ENCODE peak calls at places on chromosomes 2 and 18, in ten cellular contexts. T is NB4, C is heart left ventricle, G is endothelial cell of umbilical vein, Y is stomach, E is body of pancreas, D is H54, V is IMR-90, S is prostate gland, B is uterus. L is an unnamed sample.

GRCh38 chr2:7011376-7012083 is 94.3 kb downstream of the RNF144A start:
- DNase-seq in G (no peak), S (no peak), D (no peak), B (no peak), Y (no peak), T (no peak), V (no peak), E (no peak), C (no peak), L (no peak)

GRCh38 chr2:200966770-200967169 is 3.3 kb upstream of the ORC2 start:
- DNase-seq in B (no peak), G (peak; percentile 59), V (peak; percentile 83), D (peak; percentile 41), E (no peak), Y (no peak), S (no peak), T (peak; percentile 90), C (no peak), L (no peak)

GRCh38 chr2:118056165-118056534 is 32.1 kb upstream of the INSIG2 start:
- DNase-seq in C (no peak), V (no peak), D (no peak), E (no peak), Y (no peak), B (no peak), T (peak; percentile 63), S (peak; percentile 10), G (no peak), L (no peak)

GRCh38 chr2:56741601-56742102 is 557.9 kb downstream of the CCDC85A start:
- DNase-seq in S (no peak), D (peak; percentile 29), B (peak; percentile 46), C (peak; percentile 50), E (no peak), G (peak; percentile 67), T (peak; percentile 2), V (peak; percentile 71), Y (no peak), L (no peak)

GRCh38 chr2:240514631-240515030 is 43.2 kb downstream of the ANKMY1 start:
- DNase-seq in S (no peak), Y (peak; percentile 21), B (no peak), C (no peak), G (no peak), E (peak; percentile 14), V (no peak), T (no peak), D (no peak), L (peak; percentile 80)

GRCh38 chr18:56696966-56697365 is 45.8 kb downstream of the WDR7 start:
- DNase-seq in B (no peak), V (peak; percentile 67), G (no peak), D (no peak), C (no peak), E (no peak), Y (no peak), S (no peak), T (no peak), L (no peak)

GRCh38 chr18:77478619-77479018 is 229.0 kb downstream of the GALR1 start:
- DNase-seq in C (peak; percentile 63), V (no peak), E (peak; percentile 22), S (no peak), T (peak; percentile 76), G (no peak), D (no peak), B (peak; percentile 53), Y (no peak), L (no peak)

GRCh38 chr18:67410671-67411070 is 105.8 kb downstream of the DSEL start:
- DNase-seq in G (no peak), V (peak; percentile 49), B (no peak), E (no peak), D (no peak), Y (no peak), T (no peak), S (no peak), C (no peak), L (no peak)

DNA sequence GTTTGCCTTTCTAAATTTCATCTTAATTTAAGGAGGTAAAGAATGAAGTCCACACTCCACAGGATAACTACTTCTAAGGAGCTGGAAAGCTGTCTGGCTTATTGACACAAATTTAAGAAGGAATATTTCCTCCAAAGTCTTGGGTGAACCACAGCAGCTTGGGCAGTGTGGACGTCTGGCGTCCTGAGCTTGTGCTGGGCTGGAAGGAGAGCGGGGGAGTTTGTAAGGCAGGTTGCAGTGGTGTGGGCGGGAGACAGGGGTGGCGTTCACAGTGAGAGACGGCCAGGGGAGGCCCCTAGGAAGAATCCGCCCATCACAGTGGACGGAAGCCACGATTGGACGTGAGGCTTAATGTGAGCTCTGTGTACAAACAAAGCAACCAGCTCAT is 25.7 kb downstream of the ADI1 start:
- DNase-seq in V (peak; percentile 75), T (peak; percentile 91), C (no peak), S (no peak), Y (no peak), B (peak; percentile 86), D (no peak), G (peak; percentile 51), E (no peak), L (no peak)
- TF ChIP-seq POLR2A in V (peak; percentile 56), T (peak; percentile 78), C (no peak), S (no peak), Y (no peak), B (peak; percentile 56), D (no peak), G (no peak), E (no peak), L (no peak)

DNA sequence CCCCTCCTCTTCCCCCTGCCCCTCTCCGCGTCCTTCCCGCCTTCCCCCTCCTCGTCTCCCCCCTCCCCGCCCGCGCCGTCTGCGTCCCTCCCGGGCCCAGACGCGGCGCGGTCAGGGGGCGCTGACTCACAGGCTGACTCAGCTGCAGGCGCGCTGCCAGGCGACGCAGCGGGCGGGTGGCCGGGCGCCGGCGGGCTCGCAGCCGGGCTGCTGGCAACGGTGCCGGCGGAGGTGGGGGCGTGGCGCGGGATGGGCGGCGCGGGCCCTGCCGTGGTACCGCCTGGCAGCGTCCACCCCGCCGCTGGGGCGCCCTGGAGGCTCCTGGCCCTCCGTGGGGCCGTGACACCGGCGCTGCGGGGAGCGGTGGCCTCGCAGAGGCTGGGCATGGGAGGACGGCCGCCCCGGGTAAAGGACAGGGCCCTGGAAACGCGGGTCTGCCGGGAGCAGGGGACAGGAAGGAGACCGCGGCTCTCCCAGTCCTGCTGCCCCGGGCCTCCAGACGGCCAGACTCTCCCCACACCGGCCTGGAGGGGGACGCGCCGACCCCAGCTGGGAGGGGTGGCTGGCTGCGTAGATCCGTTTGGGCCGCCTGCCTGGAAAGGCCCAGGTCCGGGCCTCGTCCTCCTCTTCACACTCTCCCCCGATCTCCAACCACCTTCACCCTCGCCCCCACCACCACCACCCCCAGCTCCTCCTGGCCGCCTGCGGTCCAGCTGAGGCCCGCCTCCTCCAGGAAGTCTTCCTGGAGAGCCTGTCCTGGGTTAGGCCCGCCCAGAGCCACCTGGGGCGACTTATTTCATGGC is 10.0 kb upstream of the PROC start:
- DNase-seq in B (peak; percentile 90), Y (peak; percentile 95), C (peak; percentile 94), V (peak; percentile 85), E (peak; percentile 94), G (peak; percentile 92), S (peak; percentile 85), D (peak; percentile 89), T (peak; percentile 96), L (peak; percentile 90)
- TF ChIP-seq POLR2A in B (peak; percentile 74), Y (no peak), C (no peak), V (peak; percentile 61), E (peak; percentile 68), G (no peak), S (peak; percentile 60), D (peak; percentile 66), T (peak; percentile 27), L (no peak)

DNA sequence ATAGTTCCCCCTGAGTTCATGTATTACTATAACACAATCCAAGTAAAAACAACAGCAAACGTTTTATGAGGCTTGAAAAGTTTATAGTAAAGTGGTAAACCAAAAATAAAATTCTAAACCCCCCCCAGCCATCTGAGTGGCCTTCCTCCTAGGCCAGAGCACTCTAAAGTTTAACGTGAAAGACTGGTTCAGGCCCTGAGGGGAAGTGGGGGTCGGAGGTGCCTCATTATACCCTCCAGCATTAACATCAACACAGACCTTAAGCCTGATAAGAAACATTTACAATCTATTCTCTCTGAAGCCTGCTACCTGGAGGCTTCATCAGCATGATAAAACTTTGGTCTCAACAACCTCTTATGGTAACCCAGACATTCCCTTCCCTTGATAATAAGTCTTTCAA is 29.0 kb upstream of the CNGA3 start:
- DNase-seq in B (no peak), G (no peak), T (no peak), S (no peak), D (no peak), V (no peak), C (no peak), Y (no peak), E (no peak), L (no peak)
- TF ChIP-seq POLR2A in B (no peak), G (no peak), T (no peak), S (no peak), D (no peak), V (no peak), C (no peak), Y (no peak), E (no peak), L (no peak)

GRCh38 chr2:63841254-63842022 is at the start of gene UGP2:
- DNase-seq in T (peak; percentile 98), V (peak; percentile 92), Y (peak; percentile 89), G (peak; percentile 92), C (peak; percentile 96), D (peak; percentile 63), B (peak; percentile 92), S (peak; percentile 91), E (peak; percentile 87), L (peak; percentile 94)
- TF ChIP-seq POLR2A in T (peak; percentile 70), V (peak; percentile 93), Y (no peak), G (peak; percentile 84), C (no peak), D (peak; percentile 55), B (peak; percentile 67), S (peak; percentile 83), E (peak; percentile 90), L (peak; percentile 88)

DNA sequence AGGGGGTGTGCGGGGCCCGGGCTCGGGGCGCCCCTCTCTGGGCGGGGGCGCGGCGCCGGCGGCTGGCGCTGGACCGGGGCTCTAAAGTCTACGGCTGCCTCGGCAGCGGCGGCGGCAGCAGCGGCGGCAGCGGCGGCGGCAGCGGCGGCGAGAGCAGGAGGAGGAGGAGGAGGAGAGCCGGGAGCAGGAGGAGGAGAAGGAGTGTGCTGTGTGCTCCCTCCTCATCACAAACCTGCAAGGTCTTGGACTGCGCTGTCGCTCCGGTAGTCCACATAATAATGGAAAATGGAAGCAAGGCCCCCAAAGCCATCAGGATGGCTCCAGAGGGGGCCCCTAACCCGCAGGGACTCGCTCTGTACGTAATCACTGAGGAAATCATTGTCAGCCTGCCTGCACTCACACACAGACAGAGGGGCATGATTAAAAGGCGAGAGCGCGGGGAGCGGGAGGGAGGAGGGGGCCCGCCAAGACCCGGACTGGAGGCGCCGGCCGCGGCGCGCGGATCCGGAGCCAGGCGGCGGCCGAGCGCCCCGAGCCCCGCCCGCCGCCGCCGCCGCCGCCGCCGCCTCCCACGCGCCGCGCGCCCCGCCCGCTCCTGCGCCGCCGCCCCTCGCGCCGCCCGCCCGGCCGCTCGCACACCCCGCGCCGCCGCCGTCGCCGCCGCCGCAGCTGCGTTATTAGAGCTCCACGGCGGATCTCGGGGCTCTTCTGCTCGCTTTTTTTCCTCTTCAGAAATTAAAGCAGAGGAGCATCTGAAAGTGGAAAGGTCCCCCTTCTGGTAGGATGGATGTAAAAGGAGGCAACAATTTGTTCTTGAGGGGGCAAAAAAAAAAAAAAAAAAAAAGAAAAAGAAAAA is at the start of gene ZNF521:
- DNase-seq in B (peak; percentile 92), D (peak; percentile 62), T (peak; percentile 72), C (peak; percentile 90), E (peak; percentile 65), G (peak; percentile 93), V (peak; percentile 92), S (peak; percentile 72), Y (peak; percentile 70), L (peak; percentile 94)
- TF ChIP-seq POLR2A in B (peak; percentile 69), D (no peak), T (no peak), C (no peak), E (peak; percentile 28), G (peak; percentile 88), V (peak; percentile 59), S (no peak), Y (no peak), L (no peak)

L was measured in vagina.